ENCODE peak calls at places on chromosomes 2 and 18, in nine cellular contexts. One of them, this sample, is unnamed.

GRCh38 chr2:2026252-2026831 is 282.0 kb upstream of the PXDN start:
- DNase-seq in pancreas: no peak
- DNase-seq in endodermal cell: peak
- DNase-seq in activated CD8-positive, alpha-beta T cell treated with anti-CD3 and anti-CD28 coated beads for 36 hours: no peak
- DNase-seq in RWPE1: no peak
- DNase-seq in AG10803: no peak
- DNase-seq in heart left ventricle: no peak
- DNase-seq in BJ: no peak
- DNase-seq in colonic mucosa: peak
- DNase-seq in this sample: no peak

GRCh38 chr2:146591907-146592306 is 1252.9 kb upstream of the ACVR2A start:
- DNase-seq in pancreas: no peak
- DNase-seq in endodermal cell: no peak
- DNase-seq in activated CD8-positive, alpha-beta T cell treated with anti-CD3 and anti-CD28 coated beads for 36 hours: no peak
- DNase-seq in RWPE1: no peak
- DNase-seq in AG10803: no peak
- DNase-seq in heart left ventricle: no peak
- DNase-seq in BJ: no peak
- DNase-seq in colonic mucosa: no peak
- DNase-seq in this sample: no peak

GRCh38 chr2:8059255-8059654 is 622.6 kb upstream of the ID2 start:
- DNase-seq in pancreas: peak
- DNase-seq in endodermal cell: no peak
- DNase-seq in activated CD8-positive, alpha-beta T cell treated with anti-CD3 and anti-CD28 coated beads for 36 hours: no peak
- DNase-seq in RWPE1: no peak
- DNase-seq in AG10803: no peak
- DNase-seq in heart left ventricle: no peak
- DNase-seq in BJ: no peak
- DNase-seq in colonic mucosa: no peak
- DNase-seq in this sample: no peak

GRCh38 chr2:112493858-112494648 is 12.1 kb downstream of the TTL start:
- DNase-seq in pancreas: no peak
- DNase-seq in endodermal cell: no peak
- DNase-seq in activated CD8-positive, alpha-beta T cell treated with anti-CD3 and anti-CD28 coated beads for 36 hours: no peak
- DNase-seq in RWPE1: peak
- DNase-seq in AG10803: peak
- DNase-seq in heart left ventricle: peak
- DNase-seq in BJ: peak
- DNase-seq in colonic mucosa: peak
- DNase-seq in this sample: no peak

GRCh38 chr2:216423071-216423470 is 10.8 kb downstream of the SMARCAL1 start:
- DNase-seq in pancreas: no peak
- DNase-seq in endodermal cell: no peak
- DNase-seq in activated CD8-positive, alpha-beta T cell treated with anti-CD3 and anti-CD28 coated beads for 36 hours: no peak
- DNase-seq in RWPE1: no peak
- DNase-seq in AG10803: no peak
- DNase-seq in heart left ventricle: no peak
- DNase-seq in BJ: no peak
- DNase-seq in colonic mucosa: no peak
- DNase-seq in this sample: no peak

GRCh38 chr2:72144746-72145657 is 2.7 kb downstream of the CYP26B1 start:
- DNase-seq in pancreas: no peak
- DNase-seq in endodermal cell: peak
- DNase-seq in activated CD8-positive, alpha-beta T cell treated with anti-CD3 and anti-CD28 coated beads for 36 hours: no peak
- DNase-seq in RWPE1: peak
- DNase-seq in AG10803: no peak
- DNase-seq in heart left ventricle: peak
- DNase-seq in BJ: no peak
- DNase-seq in colonic mucosa: peak
- DNase-seq in this sample: peak

GRCh38 chr2:61135510-61135909 is 26.5 kb upstream of the C2orf74 start:
- DNase-seq in pancreas: no peak
- DNase-seq in endodermal cell: no peak
- DNase-seq in activated CD8-positive, alpha-beta T cell treated with anti-CD3 and anti-CD28 coated beads for 36 hours: no peak
- DNase-seq in RWPE1: peak
- DNase-seq in AG10803: peak
- DNase-seq in heart left ventricle: no peak
- DNase-seq in BJ: no peak
- DNase-seq in colonic mucosa: no peak
- DNase-seq in this sample: no peak

GRCh38 chr2:200219400-200220113 is 86.9 kb upstream of the SPATS2L start:
- DNase-seq in pancreas: peak
- DNase-seq in endodermal cell: no peak
- DNase-seq in activated CD8-positive, alpha-beta T cell treated with anti-CD3 and anti-CD28 coated beads for 36 hours: no peak
- DNase-seq in RWPE1: no peak
- DNase-seq in AG10803: no peak
- DNase-seq in heart left ventricle: no peak
- DNase-seq in BJ: no peak
- DNase-seq in colonic mucosa: peak
- DNase-seq in this sample: no peak

GRCh38 chr2:72694715-72695496 is 130.9 kb downstream of the EXOC6B start:
- DNase-seq in pancreas: peak
- DNase-seq in endodermal cell: peak
- DNase-seq in activated CD8-positive, alpha-beta T cell treated with anti-CD3 and anti-CD28 coated beads for 36 hours: no peak
- DNase-seq in RWPE1: peak
- DNase-seq in AG10803: peak
- DNase-seq in heart left ventricle: peak
- DNase-seq in BJ: peak
- DNase-seq in colonic mucosa: peak
- DNase-seq in this sample: peak

GRCh38 chr2:101474752-101475384 is at the start of gene RFX8:
- DNase-seq in pancreas: no peak
- DNase-seq in endodermal cell: peak
- DNase-seq in activated CD8-positive, alpha-beta T cell treated with anti-CD3 and anti-CD28 coated beads for 36 hours: peak
- DNase-seq in RWPE1: no peak
- DNase-seq in AG10803: peak
- DNase-seq in heart left ventricle: peak
- DNase-seq in BJ: peak
- DNase-seq in colonic mucosa: no peak
- DNase-seq in this sample: no peak

GRCh38 chr2:109384308-109385271 is 229.2 kb downstream of the SEPTIN10 start:
- DNase-seq in pancreas: no peak
- DNase-seq in endodermal cell: peak
- DNase-seq in activated CD8-positive, alpha-beta T cell treated with anti-CD3 and anti-CD28 coated beads for 36 hours: no peak
- DNase-seq in RWPE1: no peak
- DNase-seq in AG10803: no peak
- DNase-seq in heart left ventricle: peak
- DNase-seq in BJ: no peak
- DNase-seq in colonic mucosa: no peak
- DNase-seq in this sample: peak

GRCh38 chr2:3493610-3493997 is 25.7 kb downstream of the ADI1 start:
- DNase-seq in pancreas: no peak
- DNase-seq in endodermal cell: peak
- DNase-seq in activated CD8-positive, alpha-beta T cell treated with anti-CD3 and anti-CD28 coated beads for 36 hours: no peak
- DNase-seq in RWPE1: no peak
- DNase-seq in AG10803: peak
- DNase-seq in heart left ventricle: no peak
- DNase-seq in BJ: no peak
- DNase-seq in colonic mucosa: peak
- DNase-seq in this sample: no peak

GRCh38 chr18:904135-905090 is at the start of gene ADCYAP1:
- DNase-seq in pancreas: no peak
- DNase-seq in endodermal cell: peak
- DNase-seq in activated CD8-positive, alpha-beta T cell treated with anti-CD3 and anti-CD28 coated beads for 36 hours: no peak
- DNase-seq in RWPE1: no peak
- DNase-seq in AG10803: peak
- DNase-seq in heart left ventricle: no peak
- DNase-seq in BJ: no peak
- DNase-seq in colonic mucosa: no peak
- DNase-seq in this sample: no peak

GRCh38 chr2:173290518-173290917 is 64.2 kb upstream of the CDCA7 start:
- DNase-seq in pancreas: no peak
- DNase-seq in endodermal cell: no peak
- DNase-seq in activated CD8-positive, alpha-beta T cell treated with anti-CD3 and anti-CD28 coated beads for 36 hours: no peak
- DNase-seq in RWPE1: no peak
- DNase-seq in AG10803: no peak
- DNase-seq in heart left ventricle: no peak
- DNase-seq in BJ: no peak
- DNase-seq in colonic mucosa: no peak
- DNase-seq in this sample: no peak

GRCh38 chr2:109256921-109257320 is 127.9 kb downstream of the SH3RF3 start:
- DNase-seq in pancreas: no peak
- DNase-seq in endodermal cell: no peak
- DNase-seq in activated CD8-positive, alpha-beta T cell treated with anti-CD3 and anti-CD28 coated beads for 36 hours: no peak
- DNase-seq in RWPE1: no peak
- DNase-seq in AG10803: peak
- DNase-seq in heart left ventricle: no peak
- DNase-seq in BJ: no peak
- DNase-seq in colonic mucosa: no peak
- DNase-seq in this sample: no peak

GRCh38 chr2:218223046-218223445 is 6.1 kb downstream of the ARPC2 start:
- DNase-seq in pancreas: no peak
- DNase-seq in endodermal cell: no peak
- DNase-seq in activated CD8-positive, alpha-beta T cell treated with anti-CD3 and anti-CD28 coated beads for 36 hours: peak
- DNase-seq in RWPE1: no peak
- DNase-seq in AG10803: no peak
- DNase-seq in heart left ventricle: no peak
- DNase-seq in BJ: no peak
- DNase-seq in colonic mucosa: no peak
- DNase-seq in this sample: no peak

DNA sequence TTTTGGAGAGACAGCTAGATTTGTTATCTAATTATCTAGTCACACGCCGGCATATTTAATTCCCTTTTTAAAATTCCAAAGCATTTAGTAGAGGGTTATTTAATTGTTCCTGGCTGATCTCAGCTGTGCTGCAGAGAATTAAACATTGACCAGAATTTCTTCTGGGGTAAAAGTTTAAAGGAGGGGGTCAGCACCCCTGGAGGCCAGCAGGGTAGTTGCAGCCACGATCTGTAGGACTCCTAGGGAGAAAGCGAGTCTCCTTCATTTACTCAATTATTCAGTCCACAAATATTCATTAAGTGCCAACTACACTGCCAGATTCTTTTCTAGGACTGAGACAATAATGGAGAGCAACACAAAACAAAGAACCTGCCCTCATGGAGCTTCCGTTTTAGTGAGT is 294.3 kb downstream of the RDH14 start:
- DNase-seq in pancreas: no peak
- DNase-seq in endodermal cell: no peak
- DNase-seq in activated CD8-positive, alpha-beta T cell treated with anti-CD3 and anti-CD28 coated beads for 36 hours: no peak
- DNase-seq in RWPE1: no peak
- DNase-seq in AG10803: no peak
- DNase-seq in heart left ventricle: no peak
- DNase-seq in BJ: no peak
- DNase-seq in colonic mucosa: no peak
- DNase-seq in this sample: no peak
- TF ChIP-seq CTCF in pancreas: no peak
- TF ChIP-seq CTCF in endodermal cell: peak
- TF ChIP-seq CTCF in activated CD8-positive, alpha-beta T cell treated with anti-CD3 and anti-CD28 coated beads for 36 hours: no peak
- TF ChIP-seq CTCF in RWPE1: no peak
- TF ChIP-seq CTCF in AG10803: peak
- TF ChIP-seq CTCF in heart left ventricle: no peak
- TF ChIP-seq CTCF in BJ: peak
- TF ChIP-seq CTCF in colonic mucosa: no peak
- TF ChIP-seq CTCF in this sample: peak

GRCh38 chr2:68356599-68357239 is 8.4 kb upstream of the PLEK start:
- DNase-seq in pancreas: no peak
- DNase-seq in endodermal cell: no peak
- DNase-seq in activated CD8-positive, alpha-beta T cell treated with anti-CD3 and anti-CD28 coated beads for 36 hours: no peak
- DNase-seq in RWPE1: no peak
- DNase-seq in AG10803: no peak
- DNase-seq in heart left ventricle: no peak
- DNase-seq in BJ: no peak
- DNase-seq in colonic mucosa: no peak
- DNase-seq in this sample: no peak

GRCh38 chr2:68362749-68363148 is 2.3 kb upstream of the PLEK start:
- DNase-seq in pancreas: no peak
- DNase-seq in endodermal cell: no peak
- DNase-seq in activated CD8-positive, alpha-beta T cell treated with anti-CD3 and anti-CD28 coated beads for 36 hours: no peak
- DNase-seq in RWPE1: no peak
- DNase-seq in AG10803: no peak
- DNase-seq in heart left ventricle: no peak
- DNase-seq in BJ: no peak
- DNase-seq in colonic mucosa: no peak
- DNase-seq in this sample: no peak

GRCh38 chr2:68357608-68358337 is 7.3 kb upstream of the PLEK start:
- DNase-seq in pancreas: peak
- DNase-seq in endodermal cell: peak
- DNase-seq in activated CD8-positive, alpha-beta T cell treated with anti-CD3 and anti-CD28 coated beads for 36 hours: peak
- DNase-seq in RWPE1: peak
- DNase-seq in AG10803: peak
- DNase-seq in heart left ventricle: peak
- DNase-seq in BJ: no peak
- DNase-seq in colonic mucosa: no peak
- DNase-seq in this sample: no peak

GRCh38 chr2:68362069-68362468 is 3.0 kb upstream of the PLEK start:
- DNase-seq in pancreas: peak
- DNase-seq in endodermal cell: peak
- DNase-seq in activated CD8-positive, alpha-beta T cell treated with anti-CD3 and anti-CD28 coated beads for 36 hours: peak
- DNase-seq in RWPE1: peak
- DNase-seq in AG10803: peak
- DNase-seq in heart left ventricle: peak
- DNase-seq in BJ: no peak
- DNase-seq in colonic mucosa: peak
- DNase-seq in this sample: no peak

DNA sequence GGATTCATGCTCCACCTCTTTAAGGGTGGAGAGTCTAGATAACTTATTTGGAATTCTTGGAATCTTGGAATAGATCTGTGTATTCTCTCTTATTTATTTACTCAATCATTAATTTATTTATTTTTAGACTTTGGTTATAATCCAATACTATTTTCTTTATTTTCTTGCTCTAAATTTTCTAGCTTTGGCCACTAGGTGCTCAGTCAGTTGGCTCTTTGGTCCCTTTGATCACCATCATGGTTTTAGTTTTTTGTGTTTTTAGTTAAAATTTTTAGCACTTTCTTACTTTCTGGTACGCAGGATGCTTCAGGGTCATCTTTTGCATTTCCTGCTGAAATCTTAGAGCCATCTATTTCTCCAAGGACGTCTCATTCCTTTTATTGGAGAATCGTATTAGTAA is 5.2 kb upstream of the PLEK start:
- DNase-seq in pancreas: no peak
- DNase-seq in endodermal cell: no peak
- DNase-seq in activated CD8-positive, alpha-beta T cell treated with anti-CD3 and anti-CD28 coated beads for 36 hours: no peak
- DNase-seq in RWPE1: no peak
- DNase-seq in AG10803: no peak
- DNase-seq in heart left ventricle: no peak
- DNase-seq in BJ: no peak
- DNase-seq in colonic mucosa: no peak
- DNase-seq in this sample: no peak
- TF ChIP-seq CTCF in pancreas: no peak
- TF ChIP-seq CTCF in endodermal cell: peak
- TF ChIP-seq CTCF in activated CD8-positive, alpha-beta T cell treated with anti-CD3 and anti-CD28 coated beads for 36 hours: peak
- TF ChIP-seq CTCF in RWPE1: no peak
- TF ChIP-seq CTCF in AG10803: peak
- TF ChIP-seq CTCF in heart left ventricle: no peak
- TF ChIP-seq CTCF in BJ: no peak
- TF ChIP-seq CTCF in colonic mucosa: no peak
- TF ChIP-seq CTCF in this sample: peak

GRCh38 chr2:64934530-64934929 is 54.7 kb upstream of the SLC1A4 start:
- DNase-seq in pancreas: no peak
- DNase-seq in endodermal cell: no peak
- DNase-seq in activated CD8-positive, alpha-beta T cell treated with anti-CD3 and anti-CD28 coated beads for 36 hours: no peak
- DNase-seq in RWPE1: no peak
- DNase-seq in AG10803: no peak
- DNase-seq in heart left ventricle: no peak
- DNase-seq in BJ: no peak
- DNase-seq in colonic mucosa: peak
- DNase-seq in this sample: no peak
- TF ChIP-seq CTCF in pancreas: no peak
- TF ChIP-seq CTCF in endodermal cell: no peak
- TF ChIP-seq CTCF in activated CD8-positive, alpha-beta T cell treated with anti-CD3 and anti-CD28 coated beads for 36 hours: no peak
- TF ChIP-seq CTCF in RWPE1: no peak
- TF ChIP-seq CTCF in AG10803: no peak
- TF ChIP-seq CTCF in heart left ventricle: no peak
- TF ChIP-seq CTCF in BJ: no peak
- TF ChIP-seq CTCF in colonic mucosa: no peak
- TF ChIP-seq CTCF in this sample: no peak

GRCh38 chr18:28176933-28177827 is at the start of gene CDH2:
- DNase-seq in pancreas: no peak
- DNase-seq in endodermal cell: peak
- DNase-seq in activated CD8-positive, alpha-beta T cell treated with anti-CD3 and anti-CD28 coated beads for 36 hours: peak
- DNase-seq in RWPE1: peak
- DNase-seq in AG10803: peak
- DNase-seq in heart left ventricle: peak
- DNase-seq in BJ: no peak
- DNase-seq in colonic mucosa: no peak
- DNase-seq in this sample: peak
- TF ChIP-seq CTCF in pancreas: no peak
- TF ChIP-seq CTCF in endodermal cell: peak
- TF ChIP-seq CTCF in activated CD8-positive, alpha-beta T cell treated with anti-CD3 and anti-CD28 coated beads for 36 hours: no peak
- TF ChIP-seq CTCF in RWPE1: no peak
- TF ChIP-seq CTCF in AG10803: no peak
- TF ChIP-seq CTCF in heart left ventricle: peak
- TF ChIP-seq CTCF in BJ: peak
- TF ChIP-seq CTCF in colonic mucosa: no peak
- TF ChIP-seq CTCF in this sample: peak

This sample was measured in type B pancreatic cell.